ENCODE peak calls at places on chromosomes 3 and 15, in five cellular contexts. One of them, this sample, is unnamed.
A peak's percentile ranks its signal among the peaks of the same experiment; 100 is the strongest.

GRCh38 chr3:66830301-66830700 is 167.8 kb upstream of the KBTBD8 start:
- DNase-seq in BJ: no peak
- DNase-seq in mesothelial cell of epicardium: no peak
- DNase-seq in CD8-positive, alpha-beta T cell: no peak
- DNase-seq in nephron progenitor cell: no peak
- DNase-seq in this sample: no peak

GRCh38 chr15:30059771-30060170 is 23.0 kb upstream of the GOLGA8J start:
- DNase-seq in CD8-positive, alpha-beta T cell: no peak
- DNase-seq in mesothelial cell of epicardium: no peak
- DNase-seq in BJ: no peak
- DNase-seq in nephron progenitor cell: no peak
- DNase-seq in this sample: no peak

GRCh38 chr15:75065467-75065850 is 42.1 kb downstream of the PPCDC start:
- DNase-seq in nephron progenitor cell: no peak
- DNase-seq in CD8-positive, alpha-beta T cell: no peak
- DNase-seq in BJ: no peak
- DNase-seq in mesothelial cell of epicardium: no peak
- DNase-seq in this sample: no peak

GRCh38 chr15:69595009-69595825 is 142.6 kb downstream of the RPLP1 start:
- DNase-seq in mesothelial cell of epicardium: no peak
- DNase-seq in BJ: no peak
- DNase-seq in CD8-positive, alpha-beta T cell: no peak
- DNase-seq in nephron progenitor cell: peak; percentile 64
- DNase-seq in this sample: no peak

GRCh38 chr15:80669599-80670273 is 25.4 kb upstream of the ABHD17C start:
- DNase-seq in CD8-positive, alpha-beta T cell: no peak
- DNase-seq in nephron progenitor cell: no peak
- DNase-seq in mesothelial cell of epicardium: no peak
- DNase-seq in BJ: peak; percentile 19
- DNase-seq in this sample: no peak

GRCh38 chr3:134627831-134628230 is 23.0 kb downstream of the KY start:
- DNase-seq in BJ: no peak
- DNase-seq in nephron progenitor cell: no peak
- DNase-seq in mesothelial cell of epicardium: no peak
- DNase-seq in CD8-positive, alpha-beta T cell: no peak
- DNase-seq in this sample: no peak

GRCh38 chr15:73996939-73997338 is 2.4 kb downstream of the PML start:
- DNase-seq in mesothelial cell of epicardium: no peak
- DNase-seq in nephron progenitor cell: no peak
- DNase-seq in CD8-positive, alpha-beta T cell: no peak
- DNase-seq in BJ: no peak
- DNase-seq in this sample: peak; percentile 48

GRCh38 chr3:127889461-127889863 is 25.6 kb upstream of the KBTBD12 start:
- DNase-seq in mesothelial cell of epicardium: no peak
- DNase-seq in BJ: no peak
- DNase-seq in nephron progenitor cell: no peak
- DNase-seq in CD8-positive, alpha-beta T cell: no peak
- DNase-seq in this sample: no peak

GRCh38 chr3:114418724-114419543 is 125.1 kb downstream of the TIGIT start:
- DNase-seq in BJ: peak; percentile 90
- DNase-seq in CD8-positive, alpha-beta T cell: no peak
- DNase-seq in nephron progenitor cell: peak; percentile 9
- DNase-seq in mesothelial cell of epicardium: no peak
- DNase-seq in this sample: peak; percentile 31

GRCh38 chr3:141646760-141647561 is 91.1 kb upstream of the RNF7 start:
- DNase-seq in nephron progenitor cell: no peak
- DNase-seq in BJ: no peak
- DNase-seq in mesothelial cell of epicardium: no peak
- DNase-seq in CD8-positive, alpha-beta T cell: no peak
- DNase-seq in this sample: no peak

GRCh38 chr3:24678441-24678865 is 183.8 kb upstream of the THRB start:
- DNase-seq in BJ: peak; percentile 66
- DNase-seq in nephron progenitor cell: no peak
- DNase-seq in CD8-positive, alpha-beta T cell: no peak
- DNase-seq in mesothelial cell of epicardium: no peak
- DNase-seq in this sample: no peak

GRCh38 chr3:132004571-132004970 is 30.2 kb downstream of the CPNE4 start:
- DNase-seq in CD8-positive, alpha-beta T cell: no peak
- DNase-seq in nephron progenitor cell: no peak
- DNase-seq in mesothelial cell of epicardium: no peak
- DNase-seq in BJ: no peak
- DNase-seq in this sample: no peak

GRCh38 chr15:45642203-45642932 is 7.5 kb downstream of the SQOR start:
- DNase-seq in CD8-positive, alpha-beta T cell: no peak
- DNase-seq in mesothelial cell of epicardium: no peak
- DNase-seq in BJ: peak; percentile 82
- DNase-seq in nephron progenitor cell: no peak
- DNase-seq in this sample: no peak

GRCh38 chr3:182392182-182392917 is 401.0 kb upstream of the ATP11B start:
- DNase-seq in mesothelial cell of epicardium: no peak
- DNase-seq in nephron progenitor cell: no peak
- DNase-seq in BJ: no peak
- DNase-seq in CD8-positive, alpha-beta T cell: no peak
- DNase-seq in this sample: no peak
- TF ChIP-seq CTCF in mesothelial cell of epicardium: no peak
- TF ChIP-seq CTCF in nephron progenitor cell: no peak
- TF ChIP-seq CTCF in BJ: no peak
- TF ChIP-seq CTCF in CD8-positive, alpha-beta T cell: no peak
- TF ChIP-seq CTCF in this sample: no peak

DNA sequence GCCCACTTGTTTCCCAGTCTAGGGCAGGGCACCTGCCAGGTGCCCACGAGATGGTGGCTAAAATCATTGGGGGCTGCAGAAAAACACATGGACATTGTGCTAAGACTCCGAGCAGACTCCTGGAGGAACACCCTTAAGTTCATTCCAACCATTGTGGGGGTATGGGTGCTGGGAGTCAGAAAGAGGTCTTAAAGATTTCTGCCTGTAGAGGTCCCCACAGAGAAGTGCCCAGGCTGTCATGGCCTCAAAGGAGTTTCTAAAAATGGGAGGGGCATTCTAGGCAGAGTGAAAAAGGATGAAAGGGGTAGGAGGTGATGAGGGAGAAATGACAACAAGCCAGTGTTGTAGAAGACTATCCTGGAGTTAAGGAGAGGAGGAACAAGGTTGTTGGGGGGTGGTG is 17.1 kb downstream of the RBP1 start:
- DNase-seq in mesothelial cell of epicardium: no peak
- DNase-seq in nephron progenitor cell: no peak
- DNase-seq in BJ: no peak
- DNase-seq in CD8-positive, alpha-beta T cell: no peak
- DNase-seq in this sample: no peak
- TF ChIP-seq CTCF in mesothelial cell of epicardium: no peak
- TF ChIP-seq CTCF in nephron progenitor cell: no peak
- TF ChIP-seq CTCF in BJ: no peak
- TF ChIP-seq CTCF in CD8-positive, alpha-beta T cell: no peak
- TF ChIP-seq CTCF in this sample: no peak

GRCh38 chr15:25989327-25989726 is 126.2 kb upstream of the ATP10A start:
- DNase-seq in nephron progenitor cell: no peak
- DNase-seq in CD8-positive, alpha-beta T cell: no peak
- DNase-seq in BJ: no peak
- DNase-seq in mesothelial cell of epicardium: no peak
- DNase-seq in this sample: no peak
- TF ChIP-seq CTCF in nephron progenitor cell: no peak
- TF ChIP-seq CTCF in CD8-positive, alpha-beta T cell: no peak
- TF ChIP-seq CTCF in BJ: peak; percentile 11
- TF ChIP-seq CTCF in mesothelial cell of epicardium: peak; percentile 32
- TF ChIP-seq CTCF in this sample: no peak

DNA sequence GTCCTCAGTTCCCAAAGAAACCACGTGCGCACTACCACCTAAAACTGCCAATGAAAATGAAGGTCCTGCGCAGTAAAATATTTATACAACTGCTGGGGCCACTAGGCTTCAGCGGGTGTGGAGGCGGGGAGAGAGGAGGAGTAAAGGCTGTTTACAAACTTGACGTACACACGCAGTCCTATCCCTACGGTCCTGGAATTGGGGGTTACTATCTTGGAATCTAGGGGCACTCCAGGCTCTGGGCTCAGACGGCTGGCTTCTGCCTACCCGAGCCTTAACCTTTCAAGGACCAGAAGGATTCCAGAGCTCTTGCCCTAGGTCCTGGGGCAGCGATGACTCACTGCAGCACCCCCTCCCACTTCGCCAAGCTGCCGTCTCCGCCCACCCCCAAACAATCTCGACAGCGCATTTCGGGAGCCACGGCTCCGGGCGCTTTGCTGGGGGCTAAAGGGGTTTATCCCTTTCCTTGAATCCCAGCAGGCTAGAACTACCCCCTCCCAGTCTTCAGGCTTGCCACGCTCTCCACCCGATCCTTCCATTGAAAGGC is 3.0 kb downstream of the ADAMTS9 start:
- DNase-seq in CD8-positive, alpha-beta T cell: no peak
- DNase-seq in nephron progenitor cell: peak; percentile 44
- DNase-seq in BJ: no peak
- DNase-seq in mesothelial cell of epicardium: no peak
- DNase-seq in this sample: no peak
- TF ChIP-seq CTCF in CD8-positive, alpha-beta T cell: no peak
- TF ChIP-seq CTCF in nephron progenitor cell: no peak
- TF ChIP-seq CTCF in BJ: no peak
- TF ChIP-seq CTCF in mesothelial cell of epicardium: no peak
- TF ChIP-seq CTCF in this sample: no peak

DNA sequence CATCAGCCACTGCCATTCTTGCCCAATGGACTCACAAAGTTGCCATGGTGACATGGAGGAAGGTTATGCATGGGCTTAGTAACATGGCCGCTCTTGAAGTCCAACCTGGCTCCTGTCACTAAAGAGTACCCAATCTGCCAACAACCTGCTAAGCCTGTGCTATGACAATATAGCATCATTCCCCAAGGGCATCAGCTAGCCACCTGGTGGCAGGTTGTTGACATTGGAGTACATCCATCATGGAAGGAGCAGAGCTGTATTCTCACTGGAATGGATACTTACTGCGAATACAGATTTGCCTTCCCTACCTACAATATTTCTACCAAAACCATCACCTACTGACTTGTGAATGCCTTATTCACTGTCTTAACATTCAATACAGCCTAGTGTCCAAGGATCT is 138.9 kb upstream of the RORA start:
- DNase-seq in nephron progenitor cell: no peak
- DNase-seq in mesothelial cell of epicardium: no peak
- DNase-seq in BJ: no peak
- DNase-seq in CD8-positive, alpha-beta T cell: no peak
- DNase-seq in this sample: no peak
- TF ChIP-seq CTCF in nephron progenitor cell: peak; percentile 15
- TF ChIP-seq CTCF in mesothelial cell of epicardium: no peak
- TF ChIP-seq CTCF in BJ: no peak
- TF ChIP-seq CTCF in CD8-positive, alpha-beta T cell: no peak
- TF ChIP-seq CTCF in this sample: no peak